ENCODE peak calls at places on chromosomes 13 and 19, in six cellular contexts. E, B, Q, U, X and W are unnamed samples.

GRCh38 chr19:29878973-29879654 is 62.9 kb upstream of the URI1 start:
- DNase-seq in E (peak; percentile 78), B (peak; percentile 48), Q (peak; percentile 84), U (no peak), X (peak; percentile 80), W (no peak)

GRCh38 chr13:100314132-100314910 is 225.4 kb downstream of the PCCA start:
- DNase-seq in E (no peak), B (no peak), Q (no peak), U (no peak), X (no peak), W (peak; percentile 3)

GRCh38 chr13:110913911-110914292 is 967 bp downstream of the ANKRD10 start:
- DNase-seq in E (no peak), B (no peak), Q (no peak), U (no peak), X (no peak), W (no peak)

GRCh38 chr19:46979103-46979769 is 40.4 kb upstream of the NPAS1 start:
- DNase-seq in E (no peak), B (no peak), Q (peak; percentile 78), U (no peak), X (peak; percentile 68), W (no peak)

GRCh38 chr19:15288146-15288963 is 44.0 kb downstream of the BRD4 start:
- DNase-seq in E (no peak), B (peak; percentile 66), Q (no peak), U (no peak), X (peak; percentile 72), W (peak; percentile 11)

GRCh38 chr19:34226036-34226435 is 28.3 kb upstream of the GARRE1 start:
- DNase-seq in E (no peak), B (no peak), Q (no peak), U (no peak), X (no peak), W (peak; percentile 67)

GRCh38 chr19:46710687-46711086 is 6.2 kb downstream of the PRKD2 start:
- DNase-seq in E (no peak), B (no peak), Q (no peak), U (no peak), X (no peak), W (no peak)

GRCh38 chr13:44141725-44142539 is 231.7 kb upstream of the SERP2 start:
- DNase-seq in E (peak; percentile 100), B (peak; percentile 87), Q (peak; percentile 98), U (peak; percentile 88), X (peak; percentile 99), W (peak; percentile 88)

GRCh38 chr13:23570931-23571330 is 719 bp downstream of the TNFRSF19 start:
- DNase-seq in E (no peak), B (no peak), Q (no peak), U (no peak), X (no peak), W (no peak)

DNA sequence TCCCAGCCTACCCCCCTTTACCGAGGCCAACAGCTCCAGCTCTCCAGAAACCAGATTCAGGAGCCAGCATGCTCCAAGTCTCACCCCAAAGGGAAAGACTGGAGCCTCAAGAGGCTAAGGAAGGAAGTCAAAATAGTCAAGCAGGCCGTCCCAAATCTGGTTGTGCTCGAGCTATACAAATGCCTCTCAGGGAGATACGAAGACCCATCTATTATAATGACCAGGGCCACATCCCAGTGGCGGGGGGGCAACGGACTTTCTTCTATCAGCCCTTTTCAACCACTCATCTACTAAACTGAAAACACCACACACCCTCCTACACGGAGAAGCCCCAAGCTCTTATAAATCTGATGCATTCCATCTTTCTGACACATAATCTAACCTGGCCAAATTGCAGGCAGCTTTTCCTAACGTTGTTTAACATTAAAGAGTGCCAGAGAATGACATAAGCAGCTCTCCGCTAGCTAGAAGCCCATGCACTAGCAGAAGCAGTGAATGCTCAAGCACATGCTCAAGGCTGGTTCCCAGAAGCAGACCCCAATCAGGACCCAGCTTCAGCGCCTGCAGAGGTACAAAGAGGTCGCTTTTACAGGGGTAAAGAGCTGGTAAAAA is 104.6 kb upstream of the ZNF98 start:
- DNase-seq in E (no peak), B (no peak), Q (no peak), U (no peak), X (no peak), W (no peak)
- H3K9me3 ChIP-seq in E (no peaks in the 10 kb centered on the region), B (no peaks in the 10 kb centered on the region), Q (no peaks in the 10 kb centered on the region), U (no peaks in the 10 kb centered on the region), X (no peaks in the 10 kb centered on the region), W (peaks cover 44% of the 10 kb centered on the region)

GRCh38 chr19:57779220-57779845 is 9.9 kb downstream of the ZNF586 start:
- DNase-seq in E (no peak), B (no peak), Q (no peak), U (no peak), X (no peak), W (no peak)
- H3K9me3 ChIP-seq in E (peaks cover 32% of the 10 kb centered on the region), B (no peaks in the 10 kb centered on the region), Q (no peaks in the 10 kb centered on the region), U (peaks cover 51% of the 10 kb centered on the region), X (peaks cover 97% of the 10 kb centered on the region), W (peaks cover 67% of the 10 kb centered on the region)

DNA sequence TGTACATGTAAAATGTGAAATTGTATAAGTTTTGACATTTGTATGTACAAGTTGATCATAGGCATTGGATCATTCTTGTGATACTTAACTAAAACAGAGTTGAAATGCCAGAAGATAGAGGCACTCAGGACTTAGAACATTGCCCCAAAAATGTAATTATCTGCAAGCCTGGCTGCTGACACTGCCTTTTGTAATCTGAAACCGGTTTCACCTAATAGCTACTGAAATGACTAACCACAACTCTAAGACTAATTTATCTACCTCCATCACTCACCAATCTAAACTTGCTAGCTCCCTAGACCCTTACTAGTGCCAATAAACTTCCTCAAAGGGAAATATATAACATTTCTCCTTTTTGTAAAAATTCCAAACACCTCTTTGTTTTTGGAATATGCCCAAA is 2596.2 kb downstream of the PCDH9 start:
- DNase-seq in E (no peak), B (peak; percentile 53), Q (no peak), U (no peak), X (no peak), W (no peak)
- H3K9me3 ChIP-seq in E (no peaks in the 10 kb centered on the region), B (no peaks in the 10 kb centered on the region), Q (no peaks in the 10 kb centered on the region), U (no peaks in the 10 kb centered on the region), X (no peaks in the 10 kb centered on the region), W (peaks cover 3% of the 10 kb centered on the region)

GRCh38 chr19:56423985-56424353 is 19.8 kb downstream of the ZNF583 start:
- DNase-seq in E (no peak), B (no peak), Q (no peak), U (no peak), X (no peak), W (no peak)

GRCh38 chr19:56423276-56423984 is 19.3 kb downstream of the ZNF583 start:
- DNase-seq in E (no peak), B (no peak), Q (no peak), U (no peak), X (no peak), W (no peak)
- H3K9me3 ChIP-seq in E (peaks cover 15% of the 10 kb centered on the region), B (peaks cover 6% of the 10 kb centered on the region), Q (peaks cover 75% of the 10 kb centered on the region), U (peaks cover 63% of the 10 kb centered on the region), X (peaks cover 94% of the 10 kb centered on the region), W (peaks cover 94% of the 10 kb centered on the region)